ENCODE peak calls at places on chromosomes 13 and 19, in seven cellular contexts. C, X, F, M, R, H and Z are unnamed samples.

GRCh38 chr13:72839831-72840426 is 58.0 kb downstream of the PIBF1 start:
- DNase-seq in C (no peak), X (peak; percentile 5), F (peak; percentile 78), M (peak; percentile 8), R (no peak), H (no peak), Z (no peak)

GRCh38 chr13:80706164-80706471 is 365.2 kb upstream of the SPRY2 start:
- DNase-seq in C (no peak), X (no peak), F (no peak), M (no peak), R (no peak), H (no peak), Z (no peak)

GRCh38 chr13:43411741-43412140 is 375.0 kb downstream of the ENOX1 start:
- DNase-seq in C (no peak), X (no peak), F (peak; percentile 32), M (no peak), R (no peak), H (no peak), Z (no peak)

GRCh38 chr13:44929691-44930090 is 59.6 kb downstream of the NUFIP1 start:
- DNase-seq in C (no peak), X (no peak), F (no peak), M (no peak), R (no peak), H (no peak), Z (no peak)

GRCh38 chr13:44331912-44332840 is 41.4 kb upstream of the SERP2 start:
- DNase-seq in C (no peak), X (no peak), F (peak; percentile 75), M (no peak), R (no peak), H (no peak), Z (no peak)

GRCh38 chr19:10727599-10728250 is 9.8 kb downstream of the DNM2 start:
- DNase-seq in C (no peak), X (no peak), F (no peak), M (no peak), R (no peak), H (no peak), Z (no peak)

GRCh38 chr19:4376245-4376990 is 23.9 kb downstream of the SH3GL1 start:
- DNase-seq in C (no peak), X (no peak), F (no peak), M (no peak), R (no peak), H (no peak), Z (no peak)

GRCh38 chr19:29211562-29212416 is 1.2 kb downstream of the UQCRFS1 start:
- DNase-seq in C (no peak), X (no peak), F (peak; percentile 38), M (no peak), R (no peak), H (no peak), Z (no peak)

GRCh38 chr13:106534844-106535551 is 464 bp downstream of the EFNB2 start:
- DNase-seq in C (no peak), X (no peak), F (peak; percentile 61), M (no peak), R (no peak), H (peak; percentile 90), Z (no peak)

GRCh38 chr19:11096210-11096841 is 7.1 kb downstream of the LDLR start:
- DNase-seq in C (no peak), X (no peak), F (no peak), M (no peak), R (no peak), H (no peak), Z (no peak)